ENCODE peak calls at places on chromosomes 13 and 19, in five cellular contexts. M, Z, V, D and F are unnamed samples.

GRCh38 chr13:29453657-29454056 is 141.8 kb downstream of the SLC7A1 start:
- DNase-seq in V (no peak), D (no peak), Z (no peak), M (no peak), F (no peak)

GRCh38 chr19:38055040-38055439 is 148.0 kb downstream of the SIPA1L3 start:
- DNase-seq in V (no peak), M (no peak), Z (no peak), D (no peak), F (no peak)

GRCh38 chr13:24281188-24282008 is 28.0 kb upstream of the C1QTNF9 start:
- DNase-seq in Z (no peak), V (no peak), M (peak; percentile 61), D (no peak), F (peak; percentile 35)

GRCh38 chr19:14580623-14581237 is 2.2 kb upstream of the CLEC17A start:
- DNase-seq in D (no peak), V (no peak), Z (no peak), M (no peak), F (no peak)

GRCh38 chr13:101552797-101553196 is 100.3 kb downstream of the ITGBL1 start:
- DNase-seq in Z (no peak), V (no peak), D (no peak), M (no peak), F (no peak)

GRCh38 chr13:24228852-24229458 is 68.4 kb downstream of the SPATA13 start:
- DNase-seq in V (peak; percentile 44), M (no peak), Z (no peak), D (peak; percentile 72), F (peak; percentile 63)

GRCh38 chr13:105334211-105334610 is 1201.3 kb downstream of the EFNB2 start:
- DNase-seq in M (no peak), Z (no peak), V (peak; percentile 43), D (no peak), F (no peak)

GRCh38 chr19:18961767-18962423 is 20.9 kb upstream of the HOMER3 start:
- DNase-seq in M (no peak), D (no peak), V (no peak), Z (peak; percentile 33), F (no peak)

GRCh38 chr13:42398542-42398941 is 126.6 kb downstream of the AKAP11 start:
- DNase-seq in D (no peak), M (no peak), V (no peak), Z (peak; percentile 21), F (no peak)

GRCh38 chr13:52707375-52707774 is 32.2 kb downstream of the CNMD start:
- DNase-seq in Z (peak; percentile 33), D (no peak), V (no peak), M (no peak), F (no peak)

GRCh38 chr19:52987221-52987620 is 24.5 kb upstream of the ZNF816 start:
- DNase-seq in M (no peak), D (no peak), V (no peak), Z (no peak), F (no peak)

GRCh38 chr13:65913173-65913572 is 1317.0 kb downstream of the PCDH9 start:
- DNase-seq in M (no peak), Z (no peak), D (no peak), V (peak; percentile 41), F (no peak)

GRCh38 chr19:44975444-44975843 is 20.3 kb downstream of the CLPTM1 start:
- DNase-seq in V (no peak), D (no peak), M (no peak), Z (no peak), F (peak; percentile 59)

GRCh38 chr19:49683814-49684250 is 5.6 kb upstream of the ADM5 start:
- DNase-seq in Z (no peak), M (no peak), D (no peak), V (no peak), F (peak; percentile 54)

GRCh38 chr13:44259045-44260042 is 114.3 kb upstream of the SERP2 start:
- DNase-seq in M (no peak), Z (no peak), V (no peak), D (peak; percentile 32), F (peak; percentile 86)

GRCh38 chr13:40230833-40231266 is 435.6 kb downstream of the FOXO1 start:
- DNase-seq in Z (no peak), D (no peak), M (no peak), V (no peak), F (peak; percentile 34)

GRCh38 chr13:45149964-45150363 is 29.7 kb downstream of the GTF2F2 start:
- DNase-seq in M (no peak), V (no peak), Z (no peak), D (no peak), F (no peak)

GRCh38 chr13:101307181-101307701 is 109.1 kb downstream of the NALCN start:
- DNase-seq in M (no peak), Z (no peak), V (peak; percentile 75), D (no peak), F (no peak)

GRCh38 chr19:17339088-17339741 is 1.9 kb downstream of the GTPBP3 start:
- DNase-seq in V (no peak), M (peak; percentile 79), D (no peak), Z (no peak), F (no peak)

GRCh38 chr19:29067831-29068230 is 145.1 kb downstream of the UQCRFS1 start:
- DNase-seq in D (no peak), V (no peak), Z (no peak), M (no peak), F (no peak)

GRCh38 chr19:6481541-6482342 is at the start of gene DENND1C:
- DNase-seq in Z (peak; percentile 50), D (peak; percentile 41), M (no peak), V (no peak), F (no peak)

GRCh38 chr13:107835339-107836018 is 379.9 kb downstream of the LIG4 start:
- DNase-seq in V (peak; percentile 32), D (no peak), Z (no peak), M (no peak), F (no peak)

GRCh38 chr19:16371540-16371986 is 46.9 kb downstream of the KLF2 start:
- DNase-seq in M (no peak), D (no peak), V (no peak), Z (no peak), F (peak; percentile 51)

GRCh38 chr19:8512115-8512967 is 1.6 kb downstream of the ZNF414 start:
- DNase-seq in V (no peak), D (peak; percentile 72), M (no peak), Z (no peak), F (no peak)

GRCh38 chr13:79989251-79989661 is 351.7 kb downstream of the SPRY2 start:
- DNase-seq in D (peak; percentile 21), Z (no peak), M (no peak), V (peak; percentile 24), F (no peak)

GRCh38 chr19:18440421-18440877 is 2.5 kb upstream of the ISYNA1 start:
- DNase-seq in D (peak; percentile 72), V (no peak), M (no peak), Z (peak; percentile 38), F (peak; percentile 58)

GRCh38 chr19:10260141-10260584 is 8.1 kb downstream of the MRPL4 start:
- DNase-seq in Z (no peak), V (no peak), M (no peak), D (no peak), F (no peak)

GRCh38 chr13:34207872-34208271 is 389.9 kb downstream of the RFC3 start:
- DNase-seq in D (peak; percentile 17), M (no peak), V (no peak), Z (no peak), F (no peak)

GRCh38 chr19:17075860-17076538 is 422 bp downstream of the MYO9B start:
- DNase-seq in Z (no peak), D (no peak), M (peak; percentile 81), V (no peak), F (peak; percentile 49)

GRCh38 chr13:31962661-31963345 is 68.8 kb upstream of the FRY start:
- DNase-seq in D (no peak), Z (no peak), V (no peak), M (no peak), F (no peak)

GRCh38 chr19:11174336-11174735 is 18.8 kb upstream of the SPC24 start:
- DNase-seq in D (no peak), M (no peak), V (no peak), Z (no peak), F (no peak)

GRCh38 chr13:89883893-89884448 is 1463.5 kb upstream of the MIR17HG start:
- DNase-seq in D (no peak), V (no peak), M (peak; percentile 42), Z (no peak), F (no peak)

GRCh38 chr19:1774999-1775772 is 21.9 kb downstream of the ONECUT3 start:
- DNase-seq in Z (peak; percentile 65), V (no peak), D (no peak), M (peak; percentile 50), F (no peak)

GRCh38 chr19:2227415-2228156 is 8.5 kb downstream of the PLEKHJ1 start:
- DNase-seq in Z (no peak), D (no peak), M (no peak), V (no peak), F (no peak)

GRCh38 chr13:99415014-99415650 is 86.1 kb upstream of the TM9SF2 start:
- DNase-seq in V (no peak), D (no peak), Z (no peak), M (no peak), F (no peak)

GRCh38 chr13:76067850-76068249 is 431.7 kb downstream of the LMO7 start:
- DNase-seq in Z (no peak), M (no peak), V (no peak), D (no peak), F (no peak)

GRCh38 chr13:86399572-86399971 is 600.4 kb upstream of the SLITRK6 start:
- DNase-seq in D (no peak), M (no peak), Z (no peak), V (no peak), F (no peak)

DNA sequence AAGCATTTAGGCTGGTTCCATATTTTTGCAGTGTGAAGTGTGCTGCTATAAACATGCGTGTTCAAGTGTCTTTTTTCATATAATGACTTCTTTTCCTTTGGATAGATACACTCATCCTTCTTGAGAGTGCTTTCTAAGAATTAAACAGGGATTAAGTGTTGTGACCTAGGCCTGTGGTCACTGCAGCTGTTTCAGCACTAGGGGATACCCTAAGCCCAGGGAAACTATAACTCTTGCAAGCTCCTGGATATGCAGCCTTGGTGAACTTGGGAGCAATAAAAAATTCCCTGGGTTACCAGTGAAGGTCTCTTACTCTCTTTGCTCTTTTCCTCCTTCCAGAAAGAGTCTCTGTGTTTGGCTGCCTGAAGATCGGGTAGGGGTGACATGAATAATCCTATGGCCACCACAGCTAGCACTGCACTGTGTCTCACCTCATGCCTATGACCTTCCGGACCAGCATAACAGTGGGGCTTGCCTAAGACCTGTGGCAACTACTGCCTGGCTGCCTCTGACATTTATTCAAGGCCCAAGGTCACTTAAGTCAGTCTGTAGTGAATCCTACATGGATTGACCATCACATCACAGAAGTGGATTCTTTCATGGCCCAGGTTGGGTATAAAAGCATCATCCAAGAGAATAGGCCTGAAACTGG is 799.7 kb downstream of the DACH1 start:
- DNase-seq in V (no peak), M (no peak), Z (no peak), D (peak; percentile 0), F (no peak)
- TF ChIP-seq CTCF in V (no peak), M (no peak), Z (no peak), D (no peak), F (no peak)

GRCh38 chr19:13162749-13163608 is 12.8 kb downstream of the IER2 start:
- DNase-seq in V (peak; percentile 91), D (peak; percentile 99), Z (peak; percentile 94), M (peak; percentile 99), F (peak; percentile 99)
- TF ChIP-seq CTCF in V (no peak), D (no peak), Z (no peak), M (no peak), F (no peak)

GRCh38 chr19:3985643-3986259 is 488 bp upstream of the EEF2 start:
- DNase-seq in Z (no peak), D (no peak), M (no peak), V (no peak), F (no peak)
- TF ChIP-seq CTCF in Z (no peak), D (no peak), M (no peak), V (no peak), F (no peak)

GRCh38 chr13:27868639-27869435 is 51.0 kb upstream of the PDX1 start:
- DNase-seq in M (no peak), D (peak; percentile 7), V (no peak), Z (no peak), F (no peak)
- TF ChIP-seq CTCF in M (peak; percentile 13), D (peak; percentile 45), V (peak; percentile 43), Z (peak; percentile 68), F (no peak)